ENCODE peak calls at places on chromosomes 6 and 20, in six cellular contexts. P, F, H, B, A and K are unnamed samples.
A peak's percentile ranks its signal among the peaks of the same experiment; 100 is the strongest.

GRCh38 chr6:76861403-76861802 is 601.9 kb downstream of the HTR1B start:
- DNase-seq in F (no peak), P (no peak), B (no peak), A (no peak), H (no peak), K (no peak)

GRCh38 chr6:72580281-72580940 is 41.5 kb upstream of the KCNQ5 start:
- DNase-seq in F (no peak), A (no peak), P (no peak), B (no peak), H (no peak), K (no peak)

GRCh38 chr6:33249732-33250625 is 21.7 kb downstream of the VPS52 start:
- DNase-seq in F (no peak), H (peak; percentile 46), B (no peak), A (peak; percentile 68), P (peak; percentile 61), K (no peak)

GRCh38 chr6:92757926-92758325 is 661.4 kb downstream of the EPHA7 start:
- DNase-seq in B (no peak), P (no peak), H (no peak), A (no peak), F (no peak), K (no peak)

GRCh38 chr6:116522896-116523295 is 11.5 kb downstream of the CALHM5 start:
- DNase-seq in H (no peak), A (no peak), F (no peak), B (no peak), P (no peak), K (no peak)

GRCh38 chr6:72616406-72617015 is 5.4 kb upstream of the KCNQ5 start:
- DNase-seq in H (no peak), P (no peak), F (no peak), A (no peak), B (no peak), K (no peak)

GRCh38 chr6:68718379-68719073 is 83.4 kb downstream of the ADGRB3 start:
- DNase-seq in H (no peak), A (no peak), F (no peak), P (no peak), B (no peak), K (no peak)

GRCh38 chr20:8756410-8756809 is 312.5 kb upstream of the PLCB4 start:
- DNase-seq in A (peak; percentile 72), P (no peak), F (no peak), B (no peak), H (peak; percentile 74), K (no peak)

GRCh38 chr6:112571486-112571885 is 224.4 kb downstream of the RFPL4B start:
- DNase-seq in B (peak; percentile 7), A (peak; percentile 80), F (peak; percentile 68), P (no peak), H (no peak), K (no peak)

GRCh38 chr6:85449388-85449817 is 480 bp upstream of the NT5E start:
- DNase-seq in F (peak; percentile 64), H (no peak), B (peak; percentile 18), P (no peak), A (peak; percentile 75), K (no peak)

GRCh38 chr6:158567871-158568401 is 8.0 kb downstream of the TMEM181 start:
- DNase-seq in F (no peak), P (no peak), B (no peak), H (no peak), A (no peak), K (no peak)

GRCh38 chr20:59269396-59270025 is 30.9 kb upstream of the EDN3 start:
- DNase-seq in F (no peak), A (no peak), P (no peak), B (no peak), H (no peak), K (no peak)

GRCh38 chr6:108581932-108582500 is 21.3 kb downstream of the FOXO3 start:
- DNase-seq in P (no peak), F (no peak), H (no peak), B (no peak), A (no peak), K (no peak)

GRCh38 chr6:168158980-168159349 is 80.0 kb upstream of the FRMD1 start:
- DNase-seq in P (no peak), A (peak; percentile 46), F (no peak), H (no peak), B (no peak), K (peak; percentile 2)

GRCh38 chr6:122620428-122620827 is 10.2 kb downstream of the PKIB start:
- DNase-seq in B (no peak), P (no peak), H (no peak), F (no peak), A (no peak), K (no peak)

GRCh38 chr6:123810948-123811347 is 7.3 kb downstream of the NKAIN2 start:
- DNase-seq in B (no peak), F (no peak), A (no peak), P (no peak), H (no peak), K (no peak)

GRCh38 chr6:145208474-145208873 is 526.8 kb downstream of the EPM2A start:
- DNase-seq in B (no peak), F (no peak), H (no peak), A (no peak), P (no peak), K (no peak)

GRCh38 chr6:145209312-145209711 is 526.0 kb downstream of the EPM2A start:
- DNase-seq in A (no peak), B (no peak), P (no peak), H (no peak), F (no peak), K (no peak)

GRCh38 chr6:145204258-145204766 is 531.0 kb downstream of the EPM2A start:
- DNase-seq in F (no peak), B (no peak), P (no peak), A (no peak), H (no peak), K (no peak)

DNA sequence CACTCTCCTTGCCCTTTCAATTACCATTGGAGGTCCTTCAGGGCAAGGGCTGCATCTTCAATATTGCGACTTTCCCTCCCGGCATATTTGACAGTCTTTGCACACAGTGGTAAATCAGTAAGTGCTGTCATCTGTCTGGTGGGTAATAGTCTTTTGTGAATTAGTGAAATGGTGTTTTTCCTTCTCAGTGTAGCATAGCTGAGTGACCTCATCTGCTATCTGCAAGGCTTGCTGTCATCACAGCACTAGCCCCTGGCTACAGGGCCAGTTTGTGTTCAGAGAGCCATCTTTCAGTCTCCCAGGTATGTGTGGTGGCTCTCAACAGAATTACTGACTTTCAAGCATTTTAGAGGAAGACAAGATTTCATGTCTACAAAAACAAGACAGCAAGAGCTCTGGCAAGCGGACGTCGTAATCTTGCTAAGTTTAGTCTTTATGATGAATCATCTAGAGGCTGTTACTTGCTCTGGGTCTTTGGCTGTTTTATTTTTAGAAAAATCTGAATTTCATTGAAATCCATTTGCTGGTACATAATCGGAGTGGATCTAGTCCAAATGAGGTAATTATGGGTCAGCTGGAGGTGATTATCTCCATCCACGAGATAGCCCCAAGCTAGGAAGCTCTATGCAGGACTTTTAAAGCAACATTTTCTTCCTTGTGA is 528.9 kb downstream of the EPM2A start:
- DNase-seq in B (no peak), F (no peak), H (peak; percentile 21), P (no peak), A (no peak), K (no peak)
- TF ChIP-seq POLR2A in B (no peak), F (no peak), H (no peak), P (no peak), A (no peak), K (no peak)

DNA sequence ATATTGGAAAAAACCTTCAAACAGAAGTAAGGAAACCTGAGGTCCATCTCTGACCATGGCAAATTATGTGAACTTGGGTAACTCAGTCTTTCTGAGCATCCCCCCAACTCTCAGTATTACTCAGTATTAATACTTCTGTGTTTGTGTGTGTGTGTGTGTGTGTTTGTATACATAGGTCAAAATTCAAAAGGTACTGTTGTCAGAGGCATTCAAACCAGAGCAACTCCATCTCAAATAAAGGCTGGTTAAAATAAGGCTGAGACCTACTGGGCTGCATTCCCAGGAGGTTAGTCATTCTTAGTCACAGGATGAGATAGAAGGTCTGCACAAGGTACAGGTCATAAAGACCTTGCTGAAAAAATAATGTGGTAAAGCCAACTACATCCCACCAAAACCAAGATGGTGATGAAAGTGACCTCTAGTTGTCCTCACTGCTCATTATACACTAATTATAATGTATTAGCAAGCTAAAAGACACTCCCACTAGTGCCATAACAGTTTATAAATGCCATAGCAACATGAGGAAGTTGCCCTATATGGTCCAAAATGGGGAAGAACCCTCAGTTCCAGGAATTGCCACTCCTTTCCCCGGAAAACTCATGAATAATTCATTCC is 33.3 kb upstream of the SLC22A16 start:
- DNase-seq in B (no peak), H (peak; percentile 30), A (no peak), P (no peak), F (no peak), K (no peak)
- TF ChIP-seq CTCF in B (no peak), H (no peak), A (no peak), P (no peak), F (no peak), K (no peak)

GRCh38 chr20:32574296-32575226 is 10.6 kb downstream of the NOL4L start:
- DNase-seq in A (no peak), P (no peak), F (no peak), H (no peak), B (no peak), K (no peak)
- TF ChIP-seq POLR2A in A (no peak), P (no peak), F (no peak), H (no peak), B (no peak), K (no peak)

DNA sequence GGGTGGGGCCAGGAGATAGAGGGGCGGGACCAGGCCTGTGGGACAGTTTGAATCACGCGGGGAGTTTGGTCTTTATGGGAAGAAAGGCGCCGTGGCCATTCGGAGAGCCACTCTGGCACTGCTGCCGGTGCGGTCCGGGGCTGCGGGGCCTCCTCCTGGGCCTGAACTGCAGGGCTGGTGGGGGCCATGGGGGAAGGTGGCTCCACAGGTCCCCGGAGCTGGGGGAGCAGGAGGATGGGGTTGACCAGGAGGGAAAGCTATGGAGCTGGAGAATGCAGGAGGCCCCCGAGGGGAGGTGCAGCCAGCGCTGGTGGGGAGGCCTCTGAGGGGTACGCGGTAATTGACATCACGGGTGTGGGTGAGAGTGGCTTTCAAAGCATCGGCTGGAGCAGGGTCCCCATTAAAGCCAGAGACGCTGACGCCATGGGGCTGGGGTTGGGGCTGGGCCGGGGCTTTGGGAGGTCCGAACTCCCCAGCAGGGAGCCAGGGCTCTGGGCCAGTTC is 1.8 kb upstream of the BHLHE23 start:
- DNase-seq in H (no peak), B (no peak), A (no peak), F (no peak), P (no peak), K (no peak)
- TF ChIP-seq CTCF in H (no peak), B (no peak), A (no peak), F (no peak), P (no peak), K (no peak)

DNA sequence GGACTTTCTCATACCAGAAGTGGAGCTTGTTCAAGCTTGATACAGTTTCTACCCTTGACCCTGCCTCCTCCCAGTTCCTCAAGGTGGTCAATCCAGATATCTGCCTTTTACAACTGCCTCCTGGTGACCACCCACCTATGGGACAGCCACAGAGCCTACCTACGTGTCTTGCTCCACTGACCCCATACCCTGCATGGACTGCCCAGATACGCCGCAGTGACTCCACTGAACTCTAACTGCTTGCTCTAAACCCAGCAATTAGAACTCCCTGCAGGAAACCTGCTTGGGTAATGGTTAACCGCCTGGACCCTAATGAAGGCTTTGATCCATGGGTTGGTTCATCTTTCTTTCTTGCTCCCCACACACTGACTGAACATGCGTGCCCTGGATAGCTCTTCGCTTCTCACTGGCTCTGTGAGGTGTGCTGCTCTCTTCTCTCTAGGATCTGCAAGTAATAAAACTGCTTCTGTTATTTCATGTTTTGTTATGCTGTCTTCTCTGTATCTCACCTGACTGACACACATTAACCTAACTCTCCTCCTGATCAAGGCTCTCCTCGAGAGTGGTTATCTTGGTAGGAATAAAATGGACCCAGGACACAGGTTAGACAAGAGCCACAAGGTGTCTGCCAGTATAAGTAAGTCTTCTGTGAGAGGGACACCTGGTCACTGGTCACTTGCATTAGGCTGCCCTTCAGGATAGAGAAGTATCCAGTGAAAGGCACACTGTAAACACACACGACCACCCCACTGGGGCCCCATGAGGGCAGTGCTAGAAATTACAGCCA is 79.2 kb downstream of the CHD6 start:
- DNase-seq in B (no peak), H (no peak), A (no peak), F (no peak), P (no peak), K (no peak)
- TF ChIP-seq POLR2A in B (no peak), H (no peak), A (no peak), F (no peak), P (no peak), K (no peak)